ENCODE peak calls at places on chromosomes 12 and 14, in eight cellular contexts. W is left lung, I is AG09309, G is MM.1S, V is astrocyte of the spinal cord, Y is brain microvascular endothelial cell, C is body of pancreas, T is bronchial epithelial cell. X is an unnamed sample.

GRCh38 chr12:131323879-131324278 is 370.2 kb downstream of the ADGRD1 start:
- DNase-seq in G (no peak), I (no peak), C (no peak), V (no peak), T (no peak), W (no peak), Y (no peak), X (no peak)

GRCh38 chr14:32561520-32561919 is 232.4 kb downstream of the AKAP6 start:
- DNase-seq in W (no peak), I (peak; percentile 48), G (no peak), Y (peak; percentile 66), T (no peak), C (peak; percentile 11), V (peak; percentile 20), X (no peak)

GRCh38 chr12:43381879-43382278 is 170.1 kb downstream of the ADAMTS20 start:
- DNase-seq in C (no peak), I (no peak), T (no peak), Y (no peak), G (no peak), W (no peak), V (no peak), X (no peak)

GRCh38 chr12:63319936-63320633 is 169.1 kb upstream of the AVPR1A start:
- DNase-seq in Y (peak; percentile 60), T (peak; percentile 88), G (no peak), C (no peak), V (peak; percentile 12), I (no peak), W (no peak), X (no peak)

GRCh38 chr12:51326762-51327439 is 2.9 kb upstream of the BIN2 start:
- DNase-seq in G (peak; percentile 81), C (peak; percentile 65), V (peak; percentile 55), Y (peak; percentile 59), T (peak; percentile 50), W (no peak), I (peak; percentile 74), X (no peak)

GRCh38 chr12:108825205-108825950 is 32.0 kb downstream of the SSH1 start:
- DNase-seq in G (peak; percentile 50), Y (no peak), C (no peak), I (no peak), T (no peak), V (peak; percentile 69), W (no peak), X (no peak)

GRCh38 chr14:77040995-77041744 is 12.7 kb upstream of the IRF2BPL start:
- DNase-seq in C (peak; percentile 75), V (no peak), T (no peak), G (no peak), Y (no peak), W (no peak), I (no peak), X (no peak)

GRCh38 chr12:108955225-108955835 is 65.5 kb downstream of the SVOP start:
- DNase-seq in V (peak; percentile 10), I (no peak), Y (peak; percentile 11), C (no peak), W (no peak), G (no peak), T (peak; percentile 33), X (peak; percentile 85)

GRCh38 chr12:1590083-1590979 is 4.0 kb downstream of the FBXL14 start:
- DNase-seq in C (peak; percentile 26), Y (no peak), G (no peak), W (no peak), V (peak; percentile 63), I (no peak), T (no peak), X (no peak)

GRCh38 chr14:27222671-27223070 is 624.8 kb upstream of the NOVA1 start:
- DNase-seq in W (no peak), T (no peak), C (no peak), G (no peak), V (no peak), Y (no peak), I (no peak), X (no peak)

GRCh38 chr14:55129428-55130193 is 559 bp downstream of the LGALS3 start:
- DNase-seq in I (no peak), W (peak; percentile 80), C (peak; percentile 64), T (peak; percentile 47), G (peak; percentile 7), Y (peak; percentile 73), V (peak; percentile 77), X (peak; percentile 45)

GRCh38 chr14:64906022-64906421 is 8.2 kb upstream of the CHURC1 start:
- DNase-seq in T (no peak), I (no peak), V (no peak), C (no peak), G (no peak), Y (no peak), W (no peak), X (no peak)

GRCh38 chr12:59595097-59595496 is 732 bp upstream of the SLC16A7 start:
- DNase-seq in I (no peak), V (peak; percentile 3), Y (no peak), T (peak; percentile 20), C (no peak), G (peak; percentile 11), W (no peak), X (no peak)

GRCh38 chr12:100238801-100239200 is 28.1 kb downstream of the DEPDC4 start:
- DNase-seq in Y (no peak), V (no peak), W (no peak), T (no peak), I (no peak), C (no peak), G (no peak), X (no peak)

GRCh38 chr12:100239589-100239988 is 27.3 kb downstream of the DEPDC4 start:
- DNase-seq in G (no peak), W (no peak), C (no peak), Y (no peak), T (no peak), I (no peak), V (no peak), X (no peak)

GRCh38 chr12:100229876-100230275 is 29.3 kb downstream of the ACTR6 start:
- DNase-seq in W (no peak), C (no peak), I (no peak), V (no peak), G (no peak), T (peak; percentile 87), Y (no peak), X (no peak)

GRCh38 chr12:100234166-100234565 is 32.7 kb downstream of the DEPDC4 start:
- DNase-seq in Y (no peak), G (no peak), T (peak; percentile 70), C (no peak), V (peak; percentile 7), I (peak; percentile 14), W (no peak), X (no peak)

GRCh38 chr12:100234591-100235304 is 32.1 kb downstream of the DEPDC4 start:
- DNase-seq in W (no peak), C (peak; percentile 22), G (peak; percentile 43), Y (peak; percentile 25), V (peak; percentile 64), I (peak; percentile 29), T (peak; percentile 59), X (no peak)
- H3K4me3 ChIP-seq in W (no peak overlapping the region), C (no peak overlapping the region), G (no peak overlapping the region), Y (no peak overlapping the region), V (no peak overlapping the region), I (no peak overlapping the region), T (no peak overlapping the region), X (no peak overlapping the region)

DNA sequence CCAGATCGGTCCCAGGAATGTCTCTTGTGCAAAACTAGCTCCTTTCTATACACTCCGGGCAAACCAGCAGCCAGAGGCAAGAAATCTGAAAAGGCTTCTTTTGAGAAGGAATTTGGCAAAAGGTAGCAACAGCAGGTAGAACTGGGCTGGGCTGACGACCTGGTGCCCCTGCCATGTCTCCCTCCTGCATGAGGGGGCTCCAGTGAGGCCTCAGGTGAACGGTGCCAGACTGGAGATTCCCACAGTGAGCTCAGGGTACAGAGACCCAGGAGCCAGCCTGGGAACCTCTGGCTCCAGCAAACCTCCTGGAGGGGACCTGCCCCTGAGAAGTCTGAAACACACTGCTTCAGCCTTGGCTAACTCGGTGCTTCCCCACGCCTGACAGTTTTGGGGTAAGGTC is 10.8 kb downstream of the ITPK1 start:
- DNase-seq in G (no peak), T (peak; percentile 10), Y (no peak), C (no peak), I (no peak), V (no peak), W (no peak), X (no peak)
- TF ChIP-seq CTCF in G (no peak), T (peak; percentile 18), Y (peak; percentile 13), C (no peak), I (no peak), V (no peak), W (no peak), X (peak; percentile 42)

GRCh38 chr12:6340745-6341438 is 984 bp downstream of the TNFRSF1A start:
- DNase-seq in W (peak; percentile 63), C (peak; percentile 10), G (no peak), I (no peak), V (no peak), T (no peak), Y (no peak), X (no peak)

GRCh38 chr12:6341439-6342139 is at the start of gene TNFRSF1A:
- DNase-seq in I (no peak), W (peak; percentile 88), G (peak; percentile 72), V (peak; percentile 84), C (peak; percentile 87), T (peak; percentile 70), Y (peak; percentile 77), X (peak; percentile 59)

GRCh38 chr12:6337958-6338406 is 3.9 kb downstream of the TNFRSF1A start:
- DNase-seq in T (no peak), V (no peak), C (no peak), I (no peak), G (no peak), W (no peak), Y (no peak), X (no peak)

GRCh38 chr12:6336859-6337744 is 4.8 kb downstream of the TNFRSF1A start:
- DNase-seq in W (no peak), Y (no peak), C (peak; percentile 46), I (no peak), V (no peak), G (no peak), T (no peak), X (no peak)

DNA sequence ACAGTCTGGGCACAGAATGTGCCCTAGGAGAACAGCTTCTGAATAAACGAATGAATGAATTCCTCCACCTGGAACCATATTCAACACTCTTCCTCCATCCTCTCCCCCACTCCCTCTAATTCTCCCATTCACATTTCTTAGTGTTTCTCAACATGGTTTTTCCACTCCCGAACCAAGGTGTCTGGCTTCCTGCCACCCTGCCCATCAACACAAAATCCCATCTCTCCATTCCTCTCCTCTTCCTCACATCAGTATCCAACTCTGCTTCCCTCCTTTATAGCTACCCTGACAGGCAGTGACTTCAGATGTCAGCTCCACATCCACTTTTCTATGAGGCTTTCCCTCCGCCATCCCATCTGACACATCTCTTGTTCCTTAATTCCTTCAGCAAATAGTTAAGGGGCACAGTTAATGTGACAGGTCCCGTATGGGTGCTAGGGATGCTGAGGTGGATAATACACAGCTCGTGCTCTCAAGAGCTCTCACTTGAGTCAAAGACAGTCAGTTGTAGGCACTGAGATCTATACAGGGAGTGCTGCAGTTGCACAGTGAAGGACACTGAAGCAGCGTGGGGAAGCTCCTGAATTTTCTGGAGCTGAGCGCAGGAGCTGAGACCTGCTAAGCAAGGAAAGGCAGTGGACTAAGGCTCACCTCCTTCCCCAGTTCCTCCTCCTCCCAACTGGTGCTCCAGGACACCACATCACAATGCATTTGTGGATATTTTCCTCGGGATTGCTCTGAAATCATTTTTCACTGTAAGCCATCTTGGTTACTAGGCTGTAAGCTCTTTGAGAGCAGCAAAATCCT is 2.7 kb downstream of the TNFRSF1A start:
- DNase-seq in Y (no peak), W (no peak), V (no peak), T (no peak), C (no peak), I (no peak), G (no peak), X (no peak)
- H3K4me3 ChIP-seq in Y (peak overlapping the region; percentile 100), W (peak overlapping the region; percentile 98), V (peak overlapping the region; percentile 98), T (peak overlapping the region; percentile 82), C (no peak overlapping the region), I (peak overlapping the region; percentile 63), G (peak overlapping the region; percentile 90), X (no peak overlapping the region)

GRCh38 chr12:32926356-32926755 is 29.8 kb upstream of the PKP2 start:
- DNase-seq in T (no peak), G (no peak), W (no peak), V (no peak), I (no peak), Y (no peak), C (no peak), X (no peak)
- TF ChIP-seq CTCF in T (no peak), G (no peak), W (no peak), V (no peak), I (no peak), Y (no peak), C (no peak), X (no peak)